ENCODE peak calls at places on chromosomes 2 and 18, in six cellular contexts. P is neural progenitor cell, L is OCI-LY7, I is hepatocyte, Q is GM23338, E is PC-3. X is an unnamed sample. For H3K4me1, the result is how much of the 10 kb centered on the place peaks cover.

GRCh38 chr2:85504434-85505261 is 34.3 kb upstream of the MAT2A start:
- DNase-seq in P (no peak), L (no peak), I (no peak), Q (no peak), E (peak), X (peak)

GRCh38 chr2:63661076-63661475 is 72.3 kb downstream of the MDH1 start:
- DNase-seq in P (no peak), L (no peak), I (peak), Q (no peak), E (peak), X (peak)

GRCh38 chr2:12430036-12430795 is 286.5 kb upstream of the TRIB2 start:
- DNase-seq in P (no peak), L (no peak), I (no peak), Q (no peak), E (peak), X (peak)

GRCh38 chr2:141399270-141399669 is 731.5 kb downstream of the LRP1B start:
- DNase-seq in P (peak), L (peak), I (peak), Q (peak), E (peak), X (no peak)

GRCh38 chr2:18500333-18500732 is 60.1 kb downstream of the RDH14 start:
- DNase-seq in P (no peak), L (no peak), I (no peak), Q (no peak), E (peak), X (peak)

GRCh38 chr18:10057808-10058791 is 144.3 kb downstream of the VAPA start:
- DNase-seq in P (no peak), L (no peak), I (peak), Q (no peak), E (peak), X (peak)

GRCh38 chr2:112168422-112169124 is 30.4 kb downstream of the FBLN7 start:
- DNase-seq in P (no peak), L (no peak), I (no peak), Q (no peak), E (no peak), X (peak)

GRCh38 chr2:216275890-216276289 is 96.4 kb downstream of the MARCHF4 start:
- DNase-seq in P (no peak), L (no peak), I (no peak), Q (no peak), E (no peak), X (no peak)

GRCh38 chr2:65031341-65032015 is 24.7 kb upstream of the CEP68 start:
- DNase-seq in P (peak), L (peak), I (no peak), Q (peak), E (peak), X (no peak)

GRCh38 chr18:47930086-47930843 is at the start of gene SMAD2:
- DNase-seq in P (peak), L (peak), I (peak), Q (peak), E (peak), X (peak)
- H3K4me1 ChIP-seq in P (half or more), L (under half), I (under half), Q (under half), E (under half), X (under half)

GRCh38 chr2:171431677-171432167 is 2.1 kb downstream of the METTL8 start:
- DNase-seq in P (peak), L (no peak), I (no peak), Q (no peak), E (no peak), X (no peak)

GRCh38 chr2:171432969-171433762 is 624 bp downstream of the METTL8 start:
- DNase-seq in P (peak), L (peak), I (peak), Q (peak), E (peak), X (peak)

GRCh38 chr2:171430516-171431410 is 3.0 kb downstream of the METTL8 start:
- DNase-seq in P (no peak), L (peak), I (no peak), Q (no peak), E (no peak), X (no peak)

GRCh38 chr2:171433763-171434670 is at the start of the genes DCAF17 and METTL8:
- DNase-seq in P (peak), L (peak), I (peak), Q (peak), E (peak), X (peak)

GRCh38 chr2:171432206-171432968 is 1.4 kb downstream of the METTL8 start:
- DNase-seq in P (no peak), L (no peak), I (no peak), Q (no peak), E (no peak), X (peak)
- H3K4me3 ChIP-seq in P (peak), L (peak), I (no peak), Q (peak), E (peak), X (peak)

GRCh38 chr2:83567551-83567950 is 891.5 kb downstream of the SUCLG1 start:
- DNase-seq in P (no peak), L (no peak), I (no peak), Q (no peak), E (no peak), X (no peak)

GRCh38 chr2:83574614-83575013 is 884.5 kb downstream of the SUCLG1 start:
- DNase-seq in P (no peak), L (no peak), I (no peak), Q (no peak), E (no peak), X (no peak)

GRCh38 chr2:83573060-83573459 is 886.0 kb downstream of the SUCLG1 start:
- DNase-seq in P (no peak), L (no peak), I (no peak), Q (no peak), E (no peak), X (no peak)

GRCh38 chr2:83572400-83572799 is 886.7 kb downstream of the SUCLG1 start:
- DNase-seq in P (no peak), L (no peak), I (no peak), Q (no peak), E (peak), X (peak)
- TF ChIP-seq EZH2phosphoT487 in P (no peak), L (no peak), I (no peak), Q (no peak), E (no peak), X (no peak)

GRCh38 chr2:26184086-26184485 is 11.2 kb downstream of the GAREM2 start:
- DNase-seq in P (no peak), L (no peak), I (no peak), Q (peak), E (no peak), X (no peak)

GRCh38 chr2:26182887-26183630 is 10.2 kb downstream of the GAREM2 start:
- DNase-seq in P (no peak), L (no peak), I (no peak), Q (no peak), E (no peak), X (no peak)

GRCh38 chr2:26184555-26185303 is 11.8 kb downstream of the GAREM2 start:
- DNase-seq in P (peak), L (peak), I (peak), Q (peak), E (no peak), X (peak)

GRCh38 chr2:26179446-26179907 is 6.6 kb downstream of the GAREM2 start:
- DNase-seq in P (peak), L (no peak), I (no peak), Q (peak), E (no peak), X (no peak)

GRCh38 chr2:26182441-26182840 is 9.6 kb downstream of the GAREM2 start:
- DNase-seq in P (no peak), L (no peak), I (no peak), Q (no peak), E (no peak), X (no peak)
- H3K4me1 ChIP-seq in P (under half), L (under half), I (under half), Q (under half), E (under half), X (under half)

DNA sequence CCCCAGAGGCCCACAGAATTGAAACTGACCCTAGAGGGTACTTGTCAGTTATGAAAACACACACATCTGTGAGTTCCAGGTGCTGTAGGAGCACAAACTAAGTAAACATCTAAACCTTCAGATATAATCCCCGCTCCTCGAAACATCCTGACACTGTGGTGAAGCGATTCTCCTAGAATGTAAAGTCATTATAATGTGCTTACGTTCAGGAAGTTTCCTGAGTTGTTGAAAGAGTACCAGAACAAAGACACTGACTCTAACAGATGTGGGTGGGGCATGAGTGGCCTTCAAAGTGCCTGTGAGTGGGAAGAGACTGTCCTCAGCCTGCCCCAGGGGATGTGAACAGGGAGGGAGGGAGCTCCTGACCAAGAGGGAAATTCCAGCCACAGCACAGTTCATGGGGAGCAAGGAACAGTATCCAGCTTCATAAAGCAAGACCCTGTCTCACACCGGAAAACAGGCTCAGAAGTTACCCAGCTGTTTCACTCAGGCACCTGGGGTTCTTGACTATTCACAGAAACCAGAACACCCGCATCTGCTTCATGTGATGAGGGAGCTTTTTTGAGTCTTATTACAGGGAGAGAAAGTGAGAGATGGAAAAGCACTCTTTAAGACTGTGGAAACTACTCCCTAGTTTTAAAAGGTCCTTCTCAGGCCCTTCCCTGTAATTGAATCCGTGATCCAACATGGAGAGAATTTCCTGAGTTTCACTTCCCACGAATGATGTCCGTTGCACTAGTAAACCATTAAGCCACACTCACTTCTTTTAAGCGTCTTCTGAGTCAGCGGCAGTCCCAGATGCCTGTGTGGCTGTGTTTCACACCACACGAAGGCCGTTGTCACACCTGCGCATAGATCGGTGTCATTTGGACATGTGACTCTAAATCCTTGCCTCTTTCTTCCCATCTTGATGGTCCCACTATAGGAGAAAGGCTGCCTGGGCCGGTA is 88.6 kb upstream of the EML6 start:
- DNase-seq in P (no peak), L (peak), I (no peak), Q (peak), E (no peak), X (peak)
- H3K4me3 ChIP-seq in P (no peak), L (peak), I (no peak), Q (no peak), E (no peak), X (peak)

GRCh38 chr2:233031556-233032500 is 644 bp upstream of the NEU2 start:
- DNase-seq in P (peak), L (no peak), I (no peak), Q (peak), E (no peak), X (no peak)

GRCh38 chr2:233034091-233034882 is 1.8 kb downstream of the NEU2 start:
- DNase-seq in P (no peak), L (no peak), I (no peak), Q (no peak), E (no peak), X (no peak)

GRCh38 chr2:233033672-233034071 is 1.2 kb downstream of the NEU2 start:
- DNase-seq in P (no peak), L (no peak), I (no peak), Q (no peak), E (peak), X (peak)

GRCh38 chr2:233035426-233036161 is 3.1 kb downstream of the NEU2 start:
- DNase-seq in P (no peak), L (no peak), I (no peak), Q (no peak), E (no peak), X (no peak)

GRCh38 chr2:233032551-233033320 is at the start of gene NEU2:
- DNase-seq in P (no peak), L (no peak), I (no peak), Q (no peak), E (no peak), X (peak)
- TF ChIP-seq EZH2phosphoT487 in P (no peak), L (no peak), I (no peak), Q (no peak), E (no peak), X (no peak)

DNA sequence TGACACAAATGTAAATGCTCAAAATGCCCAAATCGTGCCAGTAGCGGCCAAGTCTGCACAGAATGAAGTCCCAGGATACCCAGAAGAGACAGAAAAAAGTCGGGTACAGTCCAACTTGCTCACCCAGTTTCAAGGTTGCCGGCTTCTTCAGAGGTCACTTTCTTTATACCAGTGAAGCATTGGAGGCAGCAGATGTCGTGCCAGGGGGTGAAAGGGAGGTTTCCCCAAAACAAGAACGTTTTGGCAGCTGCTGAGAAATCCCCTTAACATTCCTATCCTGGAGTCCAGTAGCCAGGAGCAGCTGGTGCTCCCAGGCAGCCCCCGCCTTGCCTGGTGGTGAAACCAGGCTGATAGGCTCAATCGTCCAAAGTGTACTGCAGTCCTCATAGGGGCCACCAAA is 58.1 kb upstream of the MCFD2 start:
- DNase-seq in P (no peak), L (no peak), I (no peak), Q (no peak), E (no peak), X (no peak)
- H3K4me1 ChIP-seq in P (under half), L (under half), I (under half), Q (under half), E (under half), X (under half)